ENCODE peak calls at places on chromosomes 16 and 17, in four cellular contexts. W, C, N and B are unnamed samples.

GRCh38 chr16:67370686-67371085 is 22.6 kb downstream of the TPPP3 start:
- DNase-seq in W (no peak), C (no peak), N (no peak), B (no peak)

GRCh38 chr17:69447726-69448125 is 33.2 kb downstream of the MAP2K6 start:
- DNase-seq in W (no peak), C (no peak), N (no peak), B (peak)

GRCh38 chr16:85783441-85783840 is 15.9 kb downstream of the EMC8 start:
- DNase-seq in W (no peak), C (no peak), N (no peak), B (no peak)

GRCh38 chr16:10767127-10767526 is 23.5 kb downstream of the NUBP1 start:
- DNase-seq in W (no peak), C (no peak), N (no peak), B (no peak)

GRCh38 chr16:5062051-5062450 is 3.7 kb downstream of the C16orf89 start:
- DNase-seq in W (no peak), C (no peak), N (no peak), B (peak)

GRCh38 chr17:58184308-58184985 is 8.1 kb upstream of the EPX start:
- DNase-seq in W (no peak), C (no peak), N (no peak), B (no peak)

GRCh38 chr16:49458656-49459445 is 85.2 kb downstream of the C16orf78 start:
- DNase-seq in W (no peak), C (no peak), N (no peak), B (peak)

GRCh38 chr17:1590031-1590746 is 27.6 kb upstream of the PITPNA start:
- DNase-seq in W (peak), C (no peak), N (peak), B (no peak)

GRCh38 chr17:62995377-62995885 is 29.4 kb downstream of the TANC2 start:
- DNase-seq in W (no peak), C (no peak), N (no peak), B (no peak)

GRCh38 chr17:2695243-2695960 is 16.2 kb downstream of the CLUH start:
- DNase-seq in W (no peak), C (no peak), N (no peak), B (peak)

GRCh38 chr17:7912927-7913524 is 3.1 kb downstream of the RNF227 start:
- DNase-seq in W (peak), C (no peak), N (peak), B (no peak)

GRCh38 chr17:78314683-78315354 is 45.1 kb downstream of the SOCS3 start:
- DNase-seq in W (no peak), C (no peak), N (no peak), B (no peak)

GRCh38 chr17:29376667-29377268 is 13.4 kb upstream of the TAOK1 start:
- DNase-seq in W (no peak), C (no peak), N (no peak), B (peak)

GRCh38 chr17:50527155-50527762 is 5.3 kb upstream of the EPN3 start:
- DNase-seq in W (no peak), C (no peak), N (no peak), B (no peak)

GRCh38 chr17:21171309-21171922 is 42.5 kb downstream of the TMEM11 start:
- DNase-seq in W (no peak), C (no peak), N (no peak), B (no peak)

GRCh38 chr17:74457820-74458166 is 8.6 kb upstream of the CD300A start:
- DNase-seq in W (no peak), C (no peak), N (no peak), B (no peak)

GRCh38 chr17:16900288-16900882 is 71.5 kb downstream of the TNFRSF13B start:
- DNase-seq in W (no peak), C (no peak), N (no peak), B (no peak)

GRCh38 chr17:12631076-12631475 is 34.6 kb upstream of the MYOCD start:
- DNase-seq in W (no peak), C (no peak), N (peak), B (no peak)

GRCh38 chr16:18068477-18068876 is 268.1 kb downstream of the NPIPA8 start:
- DNase-seq in W (no peak), C (no peak), N (no peak), B (no peak)

GRCh38 chr16:5982979-5983378 is 885.4 kb upstream of the EEF2KMT start:
- DNase-seq in W (no peak), C (no peak), N (no peak), B (no peak)

GRCh38 chr17:17757944-17758343 is 76.7 kb downstream of the RAI1 start:
- DNase-seq in W (no peak), C (no peak), N (no peak), B (no peak)

GRCh38 chr16:30720086-30720485 is 21.1 kb downstream of the SRCAP start:
- DNase-seq in W (no peak), C (no peak), N (no peak), B (no peak)

GRCh38 chr17:75614006-75614405 is 19.2 kb upstream of the SMIM5 start:
- DNase-seq in W (no peak), C (no peak), N (no peak), B (no peak)

GRCh38 chr16:1089822-1090619 is 6.0 kb downstream of the C1QTNF8 start:
- DNase-seq in W (no peak), C (no peak), N (peak), B (no peak)

GRCh38 chr17:17877548-17878358 is 41.0 kb upstream of the SREBF1 start:
- DNase-seq in W (peak), C (peak), N (peak), B (peak)

GRCh38 chr17:1312261-1312870 is 32.9 kb downstream of the TRARG1 start:
- DNase-seq in W (no peak), C (no peak), N (no peak), B (no peak)

GRCh38 chr16:4830408-4830807 is 16.7 kb downstream of the GLYR1 start:
- DNase-seq in W (no peak), C (no peak), N (no peak), B (no peak)

GRCh38 chr17:73493212-73493814 is 150.9 kb downstream of the SDK2 start:
- DNase-seq in W (no peak), C (no peak), N (no peak), B (no peak)

GRCh38 chr17:61248399-61248798 is 151.2 kb upstream of the TBX2 start:
- DNase-seq in W (no peak), C (no peak), N (no peak), B (no peak)

GRCh38 chr17:62091804-62092203 is 26.7 kb upstream of the MED13 start:
- DNase-seq in W (no peak), C (no peak), N (no peak), B (no peak)

GRCh38 chr16:4373356-4373908 is 1.8 kb downstream of the VASN start:
- DNase-seq in W (no peak), C (no peak), N (no peak), B (no peak)

GRCh38 chr17:75698659-75699058 is 22.6 kb upstream of the ITGB4 start:
- DNase-seq in W (no peak), C (no peak), N (no peak), B (no peak)

GRCh38 chr17:4450710-4451316 is 17.1 kb downstream of the SPNS3 start:
- DNase-seq in W (no peak), C (no peak), N (no peak), B (no peak)

GRCh38 chr17:68343976-68344375 is 52.7 kb downstream of the ARSG start:
- DNase-seq in W (no peak), C (no peak), N (no peak), B (no peak)

GRCh38 chr17:28392491-28392890 is 13.5 kb downstream of the SLC46A1 start:
- DNase-seq in W (no peak), C (no peak), N (no peak), B (no peak)

GRCh38 chr17:8918811-8919210 is 46.7 kb downstream of the PIK3R5 start:
- DNase-seq in W (no peak), C (no peak), N (no peak), B (no peak)

GRCh38 chr16:91484-91883 is 13.5 kb downstream of the MPG start:
- DNase-seq in W (no peak), C (no peak), N (no peak), B (no peak)

GRCh38 chr17:41133880-41134735 is 6.2 kb downstream of the KRTAP4-6 start:
- DNase-seq in W (no peak), C (no peak), N (no peak), B (no peak)

GRCh38 chr16:49608095-49608494 is 234.5 kb downstream of the C16orf78 start:
- DNase-seq in W (no peak), C (no peak), N (peak), B (no peak)

GRCh38 chr17:56064506-56064905 is 88.8 kb upstream of the ANKFN1 start:
- DNase-seq in W (no peak), C (no peak), N (no peak), B (no peak)

GRCh38 chr17:79811888-79812205 is 15.0 kb upstream of the CBX8 start:
- DNase-seq in W (no peak), C (no peak), N (no peak), B (no peak)

GRCh38 chr17:79811036-79811887 is 14.4 kb upstream of the CBX8 start:
- DNase-seq in W (no peak), C (no peak), N (no peak), B (peak)

GRCh38 chr17:79810138-79811027 is 13.5 kb upstream of the CBX8 start:
- DNase-seq in W (no peak), C (no peak), N (peak), B (peak)

GRCh38 chr17:79808763-79809529 is 12.1 kb upstream of the CBX8 start:
- DNase-seq in W (no peak), C (no peak), N (no peak), B (no peak)

GRCh38 chr17:79809530-79810137 is 12.8 kb upstream of the CBX8 start:
- DNase-seq in W (no peak), C (no peak), N (no peak), B (peak)
- TF ChIP-seq POLR2A in W (no peak), C (no peak), N (no peak), B (no peak)

GRCh38 chr17:46025510-46025909 is 26.5 kb downstream of the STH start:
- DNase-seq in W (no peak), C (no peak), N (no peak), B (no peak)
- H3K27ac ChIP-seq in W (no peak), C (peak), N (no peak), B (no peak)

DNA sequence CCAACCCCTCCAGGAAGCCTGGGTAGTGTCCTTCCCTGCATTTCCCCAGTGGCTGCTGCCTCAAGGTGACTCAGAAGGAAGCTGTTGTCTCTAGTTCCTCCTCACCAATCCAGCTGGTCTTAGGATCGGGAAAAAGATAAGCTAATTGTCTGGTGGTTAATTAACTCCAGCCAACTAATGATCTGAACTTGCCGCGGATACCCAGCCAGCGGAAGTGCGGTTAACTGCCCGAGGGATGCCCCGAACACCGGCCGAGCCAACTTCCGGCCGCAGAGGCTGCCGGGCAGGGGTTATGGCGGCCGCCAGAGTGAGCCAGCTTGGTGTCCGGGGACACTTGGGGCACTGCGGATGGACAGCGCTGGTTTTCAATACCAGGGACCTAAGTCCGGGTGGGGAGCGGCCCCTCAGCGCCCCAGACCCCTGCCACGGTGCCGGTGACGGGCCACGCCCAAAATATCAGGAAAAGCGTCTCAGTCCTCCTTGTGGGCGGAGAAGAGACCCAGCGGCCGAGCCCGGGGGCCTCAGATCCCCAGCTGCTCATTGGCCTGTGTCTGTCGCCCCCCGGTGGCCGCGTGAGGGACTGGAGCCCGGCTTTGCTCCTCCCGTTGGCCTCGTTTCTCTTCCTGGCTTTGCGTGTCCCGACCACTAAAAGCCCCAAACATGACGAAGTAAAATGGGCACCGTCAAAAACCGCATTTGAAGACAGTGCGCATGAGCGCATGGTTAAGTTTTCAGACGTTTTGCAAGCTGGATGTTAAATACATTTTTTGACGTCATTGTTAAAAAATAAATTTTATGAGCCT is 10.2 kb upstream of the PRSS22 start:
- DNase-seq in W (peak), C (peak), N (peak), B (peak)
- TF ChIP-seq POLR2A in W (peak), C (peak), N (peak), B (peak)

GRCh38 chr17:39223907-39224777 is 1.6 kb downstream of the STAC2 start:
- DNase-seq in W (no peak), C (no peak), N (no peak), B (no peak)
- H3K27ac ChIP-seq in W (no peak), C (no peak), N (no peak), B (no peak)

GRCh38 chr17:72423718-72424117 is 302.9 kb downstream of the SOX9 start:
- DNase-seq in W (no peak), C (no peak), N (no peak), B (no peak)

GRCh38 chr17:72422505-72423285 is 301.9 kb downstream of the SOX9 start:
- DNase-seq in W (no peak), C (no peak), N (no peak), B (peak)

GRCh38 chr17:72424505-72425117 is 303.8 kb downstream of the SOX9 start:
- DNase-seq in W (no peak), C (no peak), N (no peak), B (no peak)

GRCh38 chr17:72422204-72422504 is 301.3 kb downstream of the SOX9 start:
- DNase-seq in W (no peak), C (no peak), N (no peak), B (no peak)

GRCh38 chr17:72423286-72423589 is 302.4 kb downstream of the SOX9 start:
- DNase-seq in W (no peak), C (no peak), N (no peak), B (no peak)
- TF ChIP-seq POLR2A in W (no peak), C (no peak), N (no peak), B (no peak)